ENCODE peak calls at places on chromosomes 4 and X, in five cellular contexts. One of them, this sample, is unnamed.

GRCh38 chr4:60724623-60725022 is 475.5 kb upstream of the ADGRL3 start:
- DNase-seq in transverse colon: no peak
- DNase-seq in aorta: no peak
- DNase-seq in colonic mucosa: no peak
- DNase-seq in SJSA1: peak
- DNase-seq in this sample: no peak

GRCh38 chrX:107979534-107979933 is 2.6 kb downstream of the TEX13B start:
- DNase-seq in transverse colon: no peak
- DNase-seq in colonic mucosa: no peak
- DNase-seq in SJSA1: no peak
- DNase-seq in aorta: no peak
- DNase-seq in this sample: no peak

GRCh38 chr4:1305781-1306455 is 16.2 kb downstream of the MAEA start:
- DNase-seq in colonic mucosa: peak
- DNase-seq in transverse colon: peak
- DNase-seq in SJSA1: no peak
- DNase-seq in aorta: no peak
- DNase-seq in this sample: no peak

GRCh38 chrX:13938053-13938765 is 91.5 kb downstream of the GEMIN8 start:
- DNase-seq in aorta: peak
- DNase-seq in SJSA1: no peak
- DNase-seq in colonic mucosa: peak
- DNase-seq in transverse colon: peak
- DNase-seq in this sample: peak

GRCh38 chrX:150834695-150835094 is 63.8 kb downstream of the CD99L2 start:
- DNase-seq in colonic mucosa: no peak
- DNase-seq in SJSA1: no peak
- DNase-seq in transverse colon: no peak
- DNase-seq in aorta: no peak
- DNase-seq in this sample: no peak

GRCh38 chr4:18935956-18936355 is 914.4 kb upstream of the LCORL start:
- DNase-seq in SJSA1: no peak
- DNase-seq in colonic mucosa: no peak
- DNase-seq in transverse colon: no peak
- DNase-seq in aorta: no peak
- DNase-seq in this sample: no peak

GRCh38 chr4:155944516-155944915 is 9.2 kb downstream of the CTSO start:
- DNase-seq in transverse colon: no peak
- DNase-seq in aorta: no peak
- DNase-seq in colonic mucosa: no peak
- DNase-seq in SJSA1: no peak
- DNase-seq in this sample: no peak

GRCh38 chr4:148007303-148007702 is 275.4 kb downstream of the ARHGAP10 start:
- DNase-seq in transverse colon: no peak
- DNase-seq in SJSA1: peak
- DNase-seq in aorta: no peak
- DNase-seq in colonic mucosa: no peak
- DNase-seq in this sample: no peak

GRCh38 chr4:15395342-15395741 is 32.5 kb upstream of the C1QTNF7 start:
- DNase-seq in colonic mucosa: no peak
- DNase-seq in SJSA1: no peak
- DNase-seq in transverse colon: no peak
- DNase-seq in aorta: no peak
- DNase-seq in this sample: no peak

GRCh38 chrX:39484159-39484558 is 613.6 kb downstream of the BCOR start:
- DNase-seq in aorta: no peak
- DNase-seq in SJSA1: no peak
- DNase-seq in colonic mucosa: no peak
- DNase-seq in transverse colon: no peak
- DNase-seq in this sample: no peak

GRCh38 chr4:158621729-158622128 is 50.0 kb downstream of the C4orf46 start:
- DNase-seq in transverse colon: no peak
- DNase-seq in colonic mucosa: no peak
- DNase-seq in SJSA1: no peak
- DNase-seq in aorta: no peak
- DNase-seq in this sample: no peak

DNA sequence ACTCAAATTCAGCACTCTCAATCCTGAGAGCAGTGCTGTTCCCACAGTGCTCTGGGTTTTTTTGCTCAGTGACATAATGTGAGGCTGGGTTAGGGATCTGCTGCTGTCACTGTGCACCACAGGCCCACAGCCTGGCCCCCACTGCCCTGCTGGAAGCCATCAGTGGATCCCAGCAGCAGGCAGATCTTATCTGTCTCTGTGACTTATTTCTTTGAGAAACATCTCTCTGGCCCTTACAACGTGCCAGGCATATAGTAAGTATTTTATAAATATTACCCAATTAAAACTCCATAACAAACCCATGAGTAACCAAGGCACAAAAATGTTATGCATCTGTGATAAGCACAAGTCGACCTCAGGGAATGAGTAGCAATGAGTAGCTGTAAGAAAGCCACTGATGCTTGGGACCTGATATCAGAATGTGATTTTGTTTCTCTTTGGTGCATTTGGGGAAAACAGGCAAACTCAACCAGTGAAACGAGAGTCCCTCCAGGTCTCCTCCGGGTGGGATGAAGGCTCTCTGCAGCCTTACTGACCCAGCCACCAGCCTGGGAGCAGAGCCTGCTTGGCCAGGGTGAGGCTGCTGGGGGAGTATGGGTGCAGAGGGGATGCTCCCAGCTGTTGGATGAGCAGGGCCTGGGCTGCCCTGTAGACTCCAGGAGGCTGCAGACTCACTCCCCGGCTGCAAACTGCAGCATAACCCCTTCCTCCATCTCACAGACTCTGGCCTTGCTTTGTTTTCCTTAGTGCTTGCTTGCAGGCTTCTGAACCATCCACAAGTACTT is 172.7 kb upstream of the LNX1 start:
- DNase-seq in colonic mucosa: no peak
- DNase-seq in aorta: peak
- DNase-seq in transverse colon: no peak
- DNase-seq in SJSA1: peak
- DNase-seq in this sample: no peak
- H3K27ac ChIP-seq in colonic mucosa: no peak
- H3K27ac ChIP-seq in aorta: peak
- H3K27ac ChIP-seq in transverse colon: no peak
- H3K27ac ChIP-seq in SJSA1: peak
- H3K27ac ChIP-seq in this sample: peak

GRCh38 chrX:45758319-45758718 is 557.6 kb upstream of the DIPK2B start:
- DNase-seq in SJSA1: peak
- DNase-seq in transverse colon: peak
- DNase-seq in colonic mucosa: no peak
- DNase-seq in aorta: peak
- DNase-seq in this sample: no peak
- H3K4me3 ChIP-seq in SJSA1: no peak
- H3K4me3 ChIP-seq in transverse colon: no peak
- H3K4me3 ChIP-seq in colonic mucosa: no peak
- H3K4me3 ChIP-seq in aorta: no peak
- H3K4me3 ChIP-seq in this sample: no peak

DNA sequence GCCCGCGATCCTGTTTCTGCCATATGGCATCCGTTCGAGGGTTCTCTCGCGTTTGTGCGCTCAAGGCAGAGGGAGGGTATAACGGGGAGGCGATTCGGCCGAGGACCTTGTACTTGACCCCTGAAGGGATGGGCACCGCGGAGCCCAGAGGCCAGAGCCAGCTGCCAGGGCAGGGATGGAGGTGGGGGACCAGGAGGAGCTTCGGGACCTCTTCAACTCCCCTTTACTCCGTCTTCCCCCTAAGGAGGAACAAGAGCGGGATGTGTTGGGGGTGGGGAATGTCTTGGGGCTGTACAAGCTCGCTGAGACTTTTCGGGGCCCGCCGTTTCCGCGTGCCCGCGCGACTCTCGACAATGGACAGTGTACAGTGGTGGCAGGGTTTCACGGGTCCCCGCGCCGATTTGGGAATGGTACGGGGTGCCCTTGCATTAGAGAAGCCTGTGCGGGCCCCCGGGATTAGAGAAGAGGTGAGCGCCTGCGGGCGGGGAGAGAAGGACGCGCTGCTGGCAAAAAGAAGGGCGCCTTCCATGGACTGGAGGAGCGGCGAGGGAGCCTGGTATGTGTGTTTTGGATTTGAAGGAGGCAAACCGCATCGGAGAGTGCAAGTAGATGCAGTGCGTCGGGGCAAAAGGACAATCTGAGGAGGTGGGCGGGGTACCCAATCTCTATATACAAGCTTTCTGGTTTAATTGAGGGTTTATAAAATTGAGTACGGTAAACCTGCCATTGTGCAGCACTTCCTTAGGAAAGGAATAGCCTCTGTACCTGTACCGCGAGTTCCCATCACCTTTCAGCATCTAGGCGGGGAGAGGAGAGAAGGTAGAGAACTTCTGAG is 841 bp downstream of the UGT8 start:
- DNase-seq in SJSA1: no peak
- DNase-seq in colonic mucosa: peak
- DNase-seq in transverse colon: peak
- DNase-seq in aorta: no peak
- DNase-seq in this sample: peak
- H3K27ac ChIP-seq in SJSA1: no peak
- H3K27ac ChIP-seq in colonic mucosa: peak
- H3K27ac ChIP-seq in transverse colon: peak
- H3K27ac ChIP-seq in aorta: no peak
- H3K27ac ChIP-seq in this sample: no peak

GRCh38 chr4:40828661-40829060 is 78.9 kb downstream of the NSUN7 start:
- DNase-seq in transverse colon: no peak
- DNase-seq in colonic mucosa: no peak
- DNase-seq in aorta: no peak
- DNase-seq in SJSA1: no peak
- DNase-seq in this sample: no peak

GRCh38 chr4:40832175-40832574 is 82.4 kb downstream of the NSUN7 start:
- DNase-seq in colonic mucosa: no peak
- DNase-seq in aorta: no peak
- DNase-seq in transverse colon: no peak
- DNase-seq in SJSA1: no peak
- DNase-seq in this sample: no peak

GRCh38 chr4:40833212-40833611 is 83.5 kb downstream of the NSUN7 start:
- DNase-seq in SJSA1: no peak
- DNase-seq in aorta: no peak
- DNase-seq in transverse colon: no peak
- DNase-seq in colonic mucosa: no peak
- DNase-seq in this sample: no peak

GRCh38 chr4:40829586-40829985 is 79.8 kb downstream of the NSUN7 start:
- DNase-seq in aorta: peak
- DNase-seq in colonic mucosa: no peak
- DNase-seq in transverse colon: no peak
- DNase-seq in SJSA1: no peak
- DNase-seq in this sample: no peak

GRCh38 chr4:40831462-40831861 is 81.7 kb downstream of the NSUN7 start:
- DNase-seq in transverse colon: no peak
- DNase-seq in aorta: no peak
- DNase-seq in colonic mucosa: no peak
- DNase-seq in SJSA1: no peak
- DNase-seq in this sample: no peak
- H3K4me3 ChIP-seq in transverse colon: no peak
- H3K4me3 ChIP-seq in aorta: no peak
- H3K4me3 ChIP-seq in colonic mucosa: no peak
- H3K4me3 ChIP-seq in SJSA1: no peak
- H3K4me3 ChIP-seq in this sample: no peak

DNA sequence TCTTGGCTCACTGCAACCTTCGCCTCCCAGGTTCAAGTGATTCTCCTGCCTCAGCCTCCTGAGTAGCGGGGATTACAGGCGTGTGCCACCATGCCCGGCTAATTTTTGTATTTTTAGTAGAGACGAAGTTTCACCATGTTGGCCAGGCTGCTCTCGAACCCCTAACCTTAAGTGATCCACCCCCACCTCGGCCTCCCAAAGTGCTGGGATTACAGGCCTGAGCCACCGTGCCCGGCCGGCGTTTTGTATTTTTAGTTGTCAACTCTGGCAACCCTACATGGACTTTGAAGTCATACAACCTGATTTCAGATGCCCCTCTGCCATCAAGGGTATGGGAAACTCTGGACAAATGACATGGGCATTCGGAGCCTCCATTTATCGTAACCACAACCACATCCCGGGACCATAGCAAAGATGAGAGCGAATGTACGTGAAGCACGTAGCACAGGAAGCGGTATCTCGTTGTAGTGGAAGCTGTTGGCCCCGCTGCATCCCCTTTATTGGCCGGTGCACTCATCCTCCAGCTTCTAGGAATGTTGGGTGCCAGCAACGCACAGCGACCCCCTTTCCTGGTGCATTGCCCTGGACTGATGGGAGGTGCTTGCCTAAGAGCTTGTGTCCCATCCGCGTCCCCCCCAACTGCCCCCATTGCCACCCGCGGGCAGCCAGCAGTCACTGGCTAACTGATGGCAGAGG is 109.2 kb downstream of the PHKA2 start:
- DNase-seq in aorta: peak
- DNase-seq in colonic mucosa: no peak
- DNase-seq in SJSA1: no peak
- DNase-seq in transverse colon: no peak
- DNase-seq in this sample: no peak
- H3K27ac ChIP-seq in aorta: no peak
- H3K27ac ChIP-seq in colonic mucosa: no peak
- H3K27ac ChIP-seq in SJSA1: no peak
- H3K27ac ChIP-seq in transverse colon: no peak
- H3K27ac ChIP-seq in this sample: no peak

This sample was measured in upper lobe of right lung.